ENCODE peak calls at places on chromosomes 1 and 21, in six cellular contexts. One of them, this sample, is unnamed.

GRCh38 chr1:41217441-41217840 is 24.7 kb downstream of the SCMH1 start:
- DNase-seq in cardiac muscle cell: no peak
- DNase-seq in GM13976: no peak
- DNase-seq in glutamatergic neuron: no peak
- DNase-seq in CD8-positive, alpha-beta T cell: no peak
- DNase-seq in omental fat pad: no peak
- DNase-seq in this sample: no peak

GRCh38 chr1:153750026-153750995 is 22.5 kb downstream of the INTS3 start:
- DNase-seq in CD8-positive, alpha-beta T cell: no peak
- DNase-seq in cardiac muscle cell: no peak
- DNase-seq in glutamatergic neuron: no peak
- DNase-seq in GM13976: no peak
- DNase-seq in omental fat pad: no peak
- DNase-seq in this sample: no peak

GRCh38 chr1:120179420-120180348 is 3.4 kb upstream of the SEC22B start:
- DNase-seq in GM13976: peak; percentile 11
- DNase-seq in omental fat pad: no peak
- DNase-seq in cardiac muscle cell: peak; percentile 17
- DNase-seq in CD8-positive, alpha-beta T cell: no peak
- DNase-seq in glutamatergic neuron: peak; percentile 77
- DNase-seq in this sample: no peak

GRCh38 chr1:31479801-31480200 is 66.8 kb downstream of the SERINC2 start:
- DNase-seq in GM13976: no peak
- DNase-seq in CD8-positive, alpha-beta T cell: no peak
- DNase-seq in glutamatergic neuron: no peak
- DNase-seq in cardiac muscle cell: no peak
- DNase-seq in omental fat pad: no peak
- DNase-seq in this sample: no peak

GRCh38 chr21:17257784-17258183 is 255.1 kb upstream of the CXADR start:
- DNase-seq in GM13976: no peak
- DNase-seq in omental fat pad: no peak
- DNase-seq in cardiac muscle cell: no peak
- DNase-seq in glutamatergic neuron: no peak
- DNase-seq in CD8-positive, alpha-beta T cell: no peak
- DNase-seq in this sample: no peak

GRCh38 chr1:155321577-155322497 is 1.1 kb downstream of the RUSC1 start:
- DNase-seq in GM13976: no peak
- DNase-seq in omental fat pad: no peak
- DNase-seq in CD8-positive, alpha-beta T cell: no peak
- DNase-seq in glutamatergic neuron: no peak
- DNase-seq in cardiac muscle cell: peak; percentile 4
- DNase-seq in this sample: no peak

GRCh38 chr1:231731262-231731661 is 104.7 kb downstream of the DISC1 start:
- DNase-seq in omental fat pad: no peak
- DNase-seq in glutamatergic neuron: no peak
- DNase-seq in cardiac muscle cell: no peak
- DNase-seq in GM13976: no peak
- DNase-seq in CD8-positive, alpha-beta T cell: no peak
- DNase-seq in this sample: no peak

GRCh38 chr1:67704351-67704750 is 19.4 kb downstream of the GADD45A start:
- DNase-seq in CD8-positive, alpha-beta T cell: no peak
- DNase-seq in cardiac muscle cell: no peak
- DNase-seq in omental fat pad: no peak
- DNase-seq in GM13976: no peak
- DNase-seq in glutamatergic neuron: no peak
- DNase-seq in this sample: no peak

GRCh38 chr1:46380004-46380403 is 14.1 kb upstream of the FAAH start:
- DNase-seq in glutamatergic neuron: no peak
- DNase-seq in omental fat pad: no peak
- DNase-seq in cardiac muscle cell: no peak
- DNase-seq in CD8-positive, alpha-beta T cell: no peak
- DNase-seq in GM13976: no peak
- DNase-seq in this sample: no peak

GRCh38 chr1:3864884-3865283 is 7.6 kb downstream of the DFFB start:
- DNase-seq in glutamatergic neuron: no peak
- DNase-seq in GM13976: no peak
- DNase-seq in cardiac muscle cell: no peak
- DNase-seq in CD8-positive, alpha-beta T cell: no peak
- DNase-seq in omental fat pad: no peak
- DNase-seq in this sample: no peak

GRCh38 chr1:204992499-204992898 is 50.5 kb upstream of the CNTN2 start:
- DNase-seq in omental fat pad: no peak
- DNase-seq in glutamatergic neuron: no peak
- DNase-seq in CD8-positive, alpha-beta T cell: no peak
- DNase-seq in cardiac muscle cell: no peak
- DNase-seq in GM13976: no peak
- DNase-seq in this sample: no peak

GRCh38 chr1:24992124-24992760 is 62.2 kb upstream of the RUNX3 start:
- DNase-seq in glutamatergic neuron: peak; percentile 2
- DNase-seq in omental fat pad: no peak
- DNase-seq in GM13976: no peak
- DNase-seq in CD8-positive, alpha-beta T cell: no peak
- DNase-seq in cardiac muscle cell: no peak
- DNase-seq in this sample: no peak

DNA sequence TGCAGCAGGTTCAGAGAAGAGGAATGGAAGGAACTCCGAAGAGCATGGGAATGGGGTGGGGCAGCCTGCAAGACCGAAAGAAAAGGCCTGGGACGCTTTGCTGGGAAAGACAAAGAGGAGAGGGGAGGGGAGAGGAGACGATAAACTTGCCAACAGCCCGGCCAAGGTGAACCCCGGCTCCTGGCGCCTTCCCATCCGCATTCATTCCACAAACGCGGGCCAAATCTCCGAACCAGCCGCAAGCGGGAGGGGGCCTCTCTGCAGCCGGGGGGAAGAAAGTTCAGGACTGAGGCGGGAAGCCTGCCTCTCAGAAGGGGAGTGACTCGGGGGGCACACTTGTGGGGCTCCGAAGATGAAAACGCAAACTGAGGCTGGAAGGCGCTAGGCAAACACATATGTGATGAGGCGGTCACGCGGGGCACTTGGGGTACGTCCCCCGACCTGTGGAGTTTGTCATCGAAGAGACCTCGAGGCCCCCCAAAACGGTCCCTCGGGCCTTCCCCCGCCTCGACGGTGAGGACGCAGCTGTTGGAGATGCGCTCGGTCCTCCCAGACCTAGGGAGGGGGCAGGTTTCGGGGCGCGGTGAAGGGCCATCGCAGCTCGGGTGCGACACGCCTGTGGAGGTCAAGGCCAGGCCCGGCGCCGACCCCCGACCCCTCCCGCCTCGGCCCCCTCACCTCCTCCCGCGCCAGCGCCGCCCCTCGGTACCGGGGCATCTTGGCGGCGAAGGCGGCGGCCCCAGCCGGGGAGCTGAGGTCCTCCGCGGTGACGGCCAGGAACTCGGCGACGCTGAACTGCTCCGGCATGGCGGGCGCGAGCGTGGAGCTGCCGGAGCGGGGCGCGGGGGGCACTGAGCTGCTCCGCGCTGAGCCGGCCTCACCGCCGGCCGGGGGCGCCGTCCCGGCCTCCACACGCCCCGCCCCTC is at the start of gene ASAP3:
- DNase-seq in cardiac muscle cell: peak; percentile 63
- DNase-seq in CD8-positive, alpha-beta T cell: no peak
- DNase-seq in omental fat pad: no peak
- DNase-seq in GM13976: peak; percentile 41
- DNase-seq in glutamatergic neuron: peak; percentile 33
- DNase-seq in this sample: peak; percentile 40
- TF ChIP-seq CTCF in cardiac muscle cell: peak; percentile 8
- TF ChIP-seq CTCF in CD8-positive, alpha-beta T cell: no peak
- TF ChIP-seq CTCF in omental fat pad: no peak
- TF ChIP-seq CTCF in GM13976: no peak
- TF ChIP-seq CTCF in glutamatergic neuron: no peak
- TF ChIP-seq CTCF in this sample: peak; percentile 38

DNA sequence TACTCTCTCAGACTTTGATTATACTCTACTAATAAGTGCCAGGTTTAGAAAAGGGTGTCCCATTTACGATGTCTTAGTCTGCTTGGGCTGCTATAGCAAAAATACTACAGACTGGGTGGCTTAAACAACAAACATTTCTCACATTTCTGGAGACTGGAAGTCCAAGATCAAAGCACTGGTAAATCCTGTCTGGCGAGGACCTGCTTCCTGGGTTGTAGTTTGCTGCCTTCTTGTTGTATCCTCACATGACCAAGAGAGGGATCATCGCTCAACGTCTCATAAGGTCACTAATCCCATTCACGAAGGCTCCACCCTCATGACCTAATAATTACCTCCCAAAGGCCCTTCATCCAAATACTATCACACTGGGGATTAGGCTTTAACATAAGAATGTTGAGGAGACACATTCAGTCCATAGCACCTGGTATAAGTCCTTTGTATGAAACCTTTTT is 12.0 kb downstream of the PRDX6 start:
- DNase-seq in cardiac muscle cell: no peak
- DNase-seq in GM13976: no peak
- DNase-seq in omental fat pad: no peak
- DNase-seq in glutamatergic neuron: no peak
- DNase-seq in CD8-positive, alpha-beta T cell: no peak
- DNase-seq in this sample: no peak
- TF ChIP-seq CTCF in cardiac muscle cell: no peak
- TF ChIP-seq CTCF in GM13976: no peak
- TF ChIP-seq CTCF in omental fat pad: no peak
- TF ChIP-seq CTCF in glutamatergic neuron: no peak
- TF ChIP-seq CTCF in CD8-positive, alpha-beta T cell: no peak
- TF ChIP-seq CTCF in this sample: no peak

DNA sequence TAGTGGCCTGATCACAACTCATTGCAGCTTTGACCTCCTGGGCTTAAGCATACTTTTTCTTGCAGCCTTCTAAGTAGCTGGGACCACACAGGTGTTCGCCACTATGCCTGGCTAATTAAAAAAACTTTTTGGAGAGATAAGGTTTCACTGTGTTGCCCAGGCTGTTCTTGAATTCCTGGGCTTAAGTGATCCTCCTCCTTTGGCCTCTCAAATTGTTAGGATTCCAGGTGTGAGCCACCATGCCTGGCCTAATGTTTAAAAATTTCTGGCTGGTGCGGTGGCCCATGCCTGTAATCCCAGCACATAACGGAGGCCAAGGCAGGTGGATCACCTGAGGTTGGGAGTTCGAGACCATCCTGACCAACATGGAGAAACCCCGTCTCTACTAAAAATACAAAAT is 24.4 kb downstream of the YTHDF2 start:
- DNase-seq in cardiac muscle cell: no peak
- DNase-seq in glutamatergic neuron: no peak
- DNase-seq in CD8-positive, alpha-beta T cell: no peak
- DNase-seq in omental fat pad: no peak
- DNase-seq in GM13976: no peak
- DNase-seq in this sample: no peak
- TF ChIP-seq CTCF in cardiac muscle cell: no peak
- TF ChIP-seq CTCF in glutamatergic neuron: no peak
- TF ChIP-seq CTCF in CD8-positive, alpha-beta T cell: no peak
- TF ChIP-seq CTCF in omental fat pad: no peak
- TF ChIP-seq CTCF in GM13976: no peak
- TF ChIP-seq CTCF in this sample: no peak

DNA sequence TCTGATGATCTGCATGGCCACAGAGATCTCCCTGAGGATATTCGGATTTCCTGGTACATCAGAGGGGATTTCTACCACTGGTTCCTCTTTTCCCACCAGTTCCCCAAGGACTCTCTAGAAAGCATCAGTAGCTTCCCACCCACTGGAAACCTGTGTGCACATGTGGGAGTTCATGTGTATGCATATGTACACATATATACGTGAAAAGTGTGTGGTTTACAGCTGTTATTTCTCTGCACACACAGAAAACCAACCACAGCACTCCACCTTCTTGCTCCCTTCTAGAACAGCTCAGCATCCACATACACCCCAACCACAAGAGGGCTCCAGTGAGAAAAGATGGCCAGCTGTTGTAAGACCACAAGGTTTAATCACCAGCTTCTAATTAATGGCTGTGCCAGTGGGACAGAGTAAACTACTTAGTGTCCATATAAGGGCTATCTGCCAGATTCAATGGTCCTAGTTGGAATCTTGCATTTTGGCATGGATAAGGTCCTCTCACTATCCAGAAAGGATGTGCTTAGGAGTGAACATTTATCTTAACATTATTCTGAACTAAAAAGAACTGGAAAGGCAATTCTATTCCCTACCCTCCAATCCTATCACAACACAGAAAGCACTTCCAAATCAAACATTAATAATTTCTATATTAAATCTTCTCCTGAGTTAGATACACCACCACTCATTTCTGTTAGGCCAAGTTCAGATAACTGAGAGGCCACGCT is 24.1 kb downstream of the GPR3 start:
- DNase-seq in omental fat pad: no peak
- DNase-seq in CD8-positive, alpha-beta T cell: peak; percentile 30
- DNase-seq in cardiac muscle cell: peak; percentile 74
- DNase-seq in GM13976: no peak
- DNase-seq in glutamatergic neuron: no peak
- DNase-seq in this sample: no peak
- TF ChIP-seq CTCF in omental fat pad: peak; percentile 58
- TF ChIP-seq CTCF in CD8-positive, alpha-beta T cell: peak; percentile 56
- TF ChIP-seq CTCF in cardiac muscle cell: peak; percentile 76
- TF ChIP-seq CTCF in GM13976: peak; percentile 60
- TF ChIP-seq CTCF in glutamatergic neuron: peak; percentile 63
- TF ChIP-seq CTCF in this sample: peak; percentile 57

DNA sequence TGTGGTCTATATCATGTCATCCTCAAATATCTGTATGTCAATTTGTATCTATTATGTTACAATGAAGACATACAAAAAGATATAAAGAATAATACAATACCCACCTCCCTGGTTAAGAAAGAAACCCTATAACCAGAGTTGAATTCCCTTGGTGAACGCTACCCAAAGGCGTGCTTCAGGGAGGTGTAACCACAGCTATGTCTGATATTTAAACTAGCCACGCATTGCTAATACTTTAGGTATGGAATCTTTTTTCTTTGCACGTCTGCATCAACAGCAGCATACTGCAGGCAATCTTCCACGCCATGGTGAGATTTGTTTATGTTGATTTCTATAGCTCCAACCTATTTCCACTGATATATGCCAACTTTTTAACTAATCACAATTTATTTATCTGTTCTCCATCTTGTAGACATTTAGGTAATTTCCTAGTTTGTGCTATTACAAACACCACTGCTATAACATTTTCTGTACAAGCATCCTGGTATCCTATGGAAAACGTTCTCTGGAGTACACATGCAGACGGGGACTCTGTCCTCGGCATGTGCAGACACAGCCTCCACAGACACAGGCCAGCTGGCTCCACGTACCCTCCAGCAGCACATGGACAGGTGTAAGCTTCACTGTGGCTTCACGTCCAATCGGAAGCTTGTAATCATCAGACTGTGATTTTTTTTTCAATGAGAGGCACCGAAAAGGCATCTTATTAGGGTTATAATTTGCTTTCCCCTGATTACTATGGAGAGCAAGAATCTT is 58.5 kb downstream of the HSF2BP start:
- DNase-seq in glutamatergic neuron: no peak
- DNase-seq in omental fat pad: no peak
- DNase-seq in GM13976: no peak
- DNase-seq in cardiac muscle cell: no peak
- DNase-seq in CD8-positive, alpha-beta T cell: no peak
- DNase-seq in this sample: no peak
- TF ChIP-seq CTCF in glutamatergic neuron: no peak
- TF ChIP-seq CTCF in omental fat pad: no peak
- TF ChIP-seq CTCF in GM13976: no peak
- TF ChIP-seq CTCF in cardiac muscle cell: no peak
- TF ChIP-seq CTCF in CD8-positive, alpha-beta T cell: no peak
- TF ChIP-seq CTCF in this sample: no peak